ENCODE peak calls at places on chromosome 15, in seven cellular contexts. D is body of pancreas, G is transverse colon, R is thoracic aorta, V is dorsolateral prefrontal cortex, Q is Panc1, H is uterus. F is an unnamed sample.

GRCh38 chr15:73818308-73818985 is 54.9 kb upstream of the TBC1D21 start:
- DNase-seq in D (no peak), G (no peak), R (no peak), V (no peak), Q (no peak), H (no peak), F (no peak)

GRCh38 chr15:38660726-38661125 is 96.1 kb upstream of the RASGRP1 start:
- DNase-seq in D (no peak), G (no peak), R (no peak), V (no peak), Q (no peak), H (no peak), F (no peak)

GRCh38 chr15:24054547-24055245 is 367.6 kb upstream of the NDN start:
- DNase-seq in D (peak; percentile 64), G (peak; percentile 62), R (no peak), V (no peak), Q (no peak), H (no peak), F (peak; percentile 2)

GRCh38 chr15:43370310-43370974 is 401 bp downstream of the ZSCAN29 start:
- DNase-seq in D (peak; percentile 22), G (peak; percentile 22), R (no peak), V (no peak), Q (no peak), H (no peak), F (peak; percentile 35)

GRCh38 chr15:65414841-65415621 is 7.7 kb downstream of the IGDCC4 start:
- DNase-seq in D (peak; percentile 50), G (no peak), R (no peak), V (peak; percentile 10), Q (no peak), H (peak; percentile 30), F (no peak)

GRCh38 chr15:71752604-71753289 is 57.6 kb upstream of the NR2E3 start:
- DNase-seq in D (peak; percentile 55), G (peak; percentile 84), R (peak; percentile 68), V (no peak), Q (peak; percentile 76), H (no peak), F (peak; percentile 92)

GRCh38 chr15:39208187-39208586 is 372.7 kb upstream of the THBS1 start:
- DNase-seq in D (no peak), G (no peak), R (no peak), V (no peak), Q (no peak), H (no peak), F (no peak)

GRCh38 chr15:68218847-68219798 is 10.4 kb downstream of the CLN6 start:
- DNase-seq in D (no peak), G (no peak), R (no peak), V (no peak), Q (no peak), H (no peak), F (no peak)

GRCh38 chr15:98781838-98782237 is 133.5 kb downstream of the IGF1R start:
- DNase-seq in D (no peak), G (no peak), R (no peak), V (no peak), Q (no peak), H (no peak), F (no peak)

GRCh38 chr15:75723847-75724660 is 11.4 kb upstream of the CSPG4 start:
- DNase-seq in D (peak; percentile 87), G (peak; percentile 94), R (peak; percentile 93), V (peak; percentile 87), Q (no peak), H (peak; percentile 92), F (peak; percentile 95)

GRCh38 chr15:68382286-68383007 is 49.5 kb downstream of the ITGA11 start:
- DNase-seq in D (no peak), G (no peak), R (no peak), V (no peak), Q (no peak), H (peak; percentile 8), F (no peak)

GRCh38 chr15:85099195-85099803 is 117.6 kb downstream of the PDE8A start:
- DNase-seq in D (no peak), G (no peak), R (no peak), V (peak; percentile 61), Q (no peak), H (no peak), F (no peak)

GRCh38 chr15:86021281-86022264 is 58.1 kb upstream of the AGBL1 start:
- DNase-seq in D (peak; percentile 10), G (peak; percentile 37), R (no peak), V (no peak), Q (no peak), H (peak; percentile 35), F (no peak)

GRCh38 chr15:36558921-36559320 is 20.5 kb upstream of the CDIN1 start:
- DNase-seq in D (no peak), G (no peak), R (no peak), V (no peak), Q (no peak), H (no peak), F (no peak)

GRCh38 chr15:63403254-63403945 is 21.8 kb upstream of the CA12 start:
- DNase-seq in D (no peak), G (no peak), R (no peak), V (no peak), Q (no peak), H (no peak), F (no peak)

GRCh38 chr15:62165029-62165792 is at the start of gene C2CD4B:
- DNase-seq in D (peak; percentile 95), G (peak; percentile 72), R (no peak), V (no peak), Q (no peak), H (peak; percentile 35), F (peak; percentile 62)

GRCh38 chr15:89155656-89156055 is 65.7 kb downstream of the RLBP1 start:
- DNase-seq in D (no peak), G (no peak), R (no peak), V (no peak), Q (no peak), H (no peak), F (no peak)

GRCh38 chr15:90240856-90241255 is 6.8 kb downstream of the GDPGP1 start:
- DNase-seq in D (no peak), G (no peak), R (no peak), V (no peak), Q (no peak), H (no peak), F (no peak)

GRCh38 chr15:80991446-80991845 is 1.8 kb upstream of the MESD start:
- DNase-seq in D (peak; percentile 44), G (peak; percentile 43), R (no peak), V (peak; percentile 56), Q (no peak), H (peak; percentile 68), F (peak; percentile 85)
- H3K4me3 ChIP-seq in D (no peak overlapping the region), G (no peak overlapping the region), R (no peak overlapping the region), V (no peak overlapping the region), Q (no peak overlapping the region), H (no peak overlapping the region), F (no peak overlapping the region)

DNA sequence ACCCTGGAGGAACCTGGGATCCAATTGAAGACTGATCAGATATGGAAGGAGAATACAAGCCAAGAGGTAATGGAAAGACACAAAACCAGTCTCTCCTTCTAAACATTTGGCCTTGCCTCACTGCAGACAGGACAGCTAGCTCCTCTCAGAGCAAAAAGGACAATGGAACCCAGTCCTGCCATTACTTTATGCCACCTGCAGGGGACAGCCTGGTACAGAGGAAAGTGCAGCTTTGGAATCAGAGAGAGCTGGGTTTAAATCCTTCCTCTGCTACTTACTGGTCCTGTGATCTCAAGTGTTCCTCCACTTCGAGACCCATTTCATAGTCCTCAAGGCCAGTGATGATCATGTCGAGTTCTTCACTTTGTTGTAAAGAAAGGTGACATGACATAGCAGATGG is 159.4 kb upstream of the SMAD3 start:
- DNase-seq in D (no peak), G (no peak), R (no peak), V (no peak), Q (no peak), H (no peak), F (no peak)
- TF ChIP-seq CTCF in D (no peak), G (no peak), R (no peak), V (no peak), Q (peak; percentile 63), H (no peak), F (peak; percentile 16)

GRCh38 chr15:83067638-83067962 is 548 bp upstream of the BTBD1 start:
- DNase-seq in D (no peak), G (no peak), R (no peak), V (no peak), Q (no peak), H (no peak), F (no peak)
- H3K4me3 ChIP-seq in D (no peak overlapping the region), G (no peak overlapping the region), R (peak overlapping the region; percentile 76), V (peak overlapping the region; percentile 92), Q (peak overlapping the region; percentile 94), H (peak overlapping the region; percentile 39), F (peak overlapping the region; percentile 28)

DNA sequence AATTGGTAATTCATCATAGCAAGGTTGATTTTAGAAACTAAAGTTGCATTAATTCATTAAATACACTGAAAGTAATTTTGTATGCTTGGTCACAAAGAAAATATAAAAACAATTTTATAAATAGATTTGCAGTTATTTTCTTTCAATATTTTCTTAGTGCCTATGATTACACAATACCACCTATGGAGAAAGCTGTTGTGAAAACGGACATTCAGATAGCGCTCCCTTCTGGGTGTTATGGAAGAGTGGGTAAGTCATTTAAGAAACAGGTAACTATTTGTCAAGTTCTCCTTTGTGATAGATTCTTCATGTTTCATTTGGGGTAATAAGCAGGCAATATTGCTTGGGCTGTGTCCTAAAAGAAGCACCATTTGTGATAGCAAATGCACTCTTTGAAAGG is 3.0 kb downstream of the DUT start:
- DNase-seq in D (no peak), G (no peak), R (no peak), V (no peak), Q (no peak), H (no peak), F (no peak)
- TF ChIP-seq CTCF in D (no peak), G (no peak), R (no peak), V (no peak), Q (no peak), H (no peak), F (no peak)

GRCh38 chr15:76905855-76906254 is 715 bp upstream of the SCAPER start:
- DNase-seq in D (no peak), G (no peak), R (no peak), V (peak; percentile 39), Q (no peak), H (no peak), F (no peak)
- H3K4me3 ChIP-seq in D (no peak overlapping the region), G (no peak overlapping the region), R (peak overlapping the region; percentile 99), V (peak overlapping the region; percentile 91), Q (peak overlapping the region; percentile 86), H (peak overlapping the region; percentile 89), F (peak overlapping the region; percentile 97)

GRCh38 chr15:40440300-40441011 is at the start of gene BAHD1:
- DNase-seq in D (peak; percentile 96), G (peak; percentile 98), R (peak; percentile 84), V (peak; percentile 98), Q (peak; percentile 54), H (peak; percentile 97), F (peak; percentile 96)
- TF ChIP-seq CTCF in D (no peak), G (no peak), R (no peak), V (peak; percentile 36), Q (no peak), H (no peak), F (no peak)

F was measured in cardiac fibroblast.